ENCODE peak calls at places on chromosomes 13 and 19, in nine cellular contexts. L is stomach, K is ovary, F is sigmoid colon, Z is IMR-90, P is NB4, T is suprapubic skin, N is tibial nerve, H is Peyer's patch. W is an unnamed sample.

GRCh38 chr13:76917096-76917495 is 30.9 kb upstream of the KCTD12 start:
- DNase-seq in P (no peak), L (no peak), H (no peak), F (no peak), K (no peak), N (no peak), Z (peak; percentile 16), T (no peak), W (no peak)

GRCh38 chr19:43724896-43725295 is 9.0 kb downstream of the IRGC start:
- DNase-seq in T (no peak), N (no peak), F (no peak), K (no peak), Z (no peak), P (no peak), L (no peak), H (no peak), W (no peak)

GRCh38 chr13:39942901-39943273 is 287.4 kb downstream of the COG6 start:
- DNase-seq in L (peak; percentile 79), H (peak; percentile 86), P (peak; percentile 73), T (peak; percentile 87), N (peak; percentile 75), K (peak; percentile 38), F (peak; percentile 69), Z (peak; percentile 57), W (peak; percentile 87)

GRCh38 chr19:14165986-14166385 is 29.6 kb upstream of the ASF1B start:
- DNase-seq in K (no peak), T (no peak), Z (no peak), L (no peak), P (no peak), F (no peak), N (no peak), H (no peak), W (no peak)

GRCh38 chr19:32188921-32189320 is 156.5 kb upstream of the ZNF507 start:
- DNase-seq in N (no peak), H (no peak), K (no peak), T (no peak), F (no peak), L (no peak), Z (no peak), P (no peak), W (no peak)

GRCh38 chr19:6092329-6093286 is 17.7 kb downstream of the RFX2 start:
- DNase-seq in L (peak; percentile 80), P (peak; percentile 95), H (peak; percentile 91), N (peak; percentile 61), T (peak; percentile 93), K (peak; percentile 54), F (peak; percentile 93), Z (peak; percentile 88), W (no peak)

GRCh38 chr19:19204181-19204580 is 967 bp upstream of the NR2C2AP start:
- DNase-seq in L (no peak), P (peak; percentile 26), K (no peak), H (no peak), T (no peak), N (no peak), F (no peak), Z (no peak), W (no peak)

GRCh38 chr13:33172400-33172799 is 113.2 kb downstream of the STARD13 start:
- DNase-seq in N (no peak), P (no peak), T (no peak), F (no peak), H (no peak), K (no peak), L (no peak), Z (no peak), W (no peak)

GRCh38 chr13:20258208-20258962 is 26.3 kb upstream of the GJB6 start:
- DNase-seq in F (no peak), H (no peak), L (no peak), T (no peak), P (no peak), Z (no peak), K (no peak), N (peak; percentile 33), W (no peak)

GRCh38 chr19:10805075-10805757 is 30.8 kb downstream of the TMED1 start:
- DNase-seq in N (no peak), P (peak; percentile 73), L (peak; percentile 34), Z (no peak), F (no peak), T (no peak), K (no peak), H (no peak), W (no peak)

GRCh38 chr19:55600336-55601028 is 394 bp downstream of the ZNF524 start:
- DNase-seq in T (no peak), L (no peak), P (no peak), Z (peak; percentile 54), N (no peak), K (peak; percentile 80), H (peak; percentile 89), F (peak; percentile 87), W (peak; percentile 94)

GRCh38 chr19:5953034-5953589 is 24.8 kb downstream of the RANBP3 start:
- DNase-seq in F (peak; percentile 22), Z (peak; percentile 58), H (no peak), P (no peak), K (no peak), T (no peak), N (no peak), L (no peak), W (no peak)

DNA sequence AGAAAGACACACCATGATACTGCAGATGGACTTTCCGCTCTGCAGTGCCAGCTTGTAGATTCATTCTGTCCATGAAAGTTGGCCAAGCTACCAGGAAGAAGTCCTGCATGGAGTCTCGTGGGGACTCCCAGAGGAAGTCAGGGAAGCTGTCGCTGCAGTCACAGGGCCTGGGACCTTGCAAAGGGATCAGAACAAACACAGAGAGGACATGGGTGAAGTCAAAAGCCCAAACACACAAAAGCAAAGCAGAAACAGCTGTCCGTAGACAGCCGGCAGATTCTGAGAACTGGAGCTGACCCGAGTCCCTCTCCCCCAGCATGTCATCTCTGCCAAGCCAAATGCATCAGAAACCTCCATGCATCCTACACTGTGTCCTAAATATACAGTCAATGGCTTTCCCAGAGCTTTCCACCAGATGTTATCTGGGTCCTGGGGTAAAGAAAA is 124.8 kb downstream of the COL4A2 start:
- DNase-seq in N (no peak), Z (no peak), K (no peak), F (no peak), T (no peak), P (no peak), H (no peak), L (no peak), W (no peak)
- TF ChIP-seq POLR2A in N (no peak), Z (no peak), K (no peak), F (no peak), T (no peak), P (no peak), H (no peak), L (no peak), W (no peak)

DNA sequence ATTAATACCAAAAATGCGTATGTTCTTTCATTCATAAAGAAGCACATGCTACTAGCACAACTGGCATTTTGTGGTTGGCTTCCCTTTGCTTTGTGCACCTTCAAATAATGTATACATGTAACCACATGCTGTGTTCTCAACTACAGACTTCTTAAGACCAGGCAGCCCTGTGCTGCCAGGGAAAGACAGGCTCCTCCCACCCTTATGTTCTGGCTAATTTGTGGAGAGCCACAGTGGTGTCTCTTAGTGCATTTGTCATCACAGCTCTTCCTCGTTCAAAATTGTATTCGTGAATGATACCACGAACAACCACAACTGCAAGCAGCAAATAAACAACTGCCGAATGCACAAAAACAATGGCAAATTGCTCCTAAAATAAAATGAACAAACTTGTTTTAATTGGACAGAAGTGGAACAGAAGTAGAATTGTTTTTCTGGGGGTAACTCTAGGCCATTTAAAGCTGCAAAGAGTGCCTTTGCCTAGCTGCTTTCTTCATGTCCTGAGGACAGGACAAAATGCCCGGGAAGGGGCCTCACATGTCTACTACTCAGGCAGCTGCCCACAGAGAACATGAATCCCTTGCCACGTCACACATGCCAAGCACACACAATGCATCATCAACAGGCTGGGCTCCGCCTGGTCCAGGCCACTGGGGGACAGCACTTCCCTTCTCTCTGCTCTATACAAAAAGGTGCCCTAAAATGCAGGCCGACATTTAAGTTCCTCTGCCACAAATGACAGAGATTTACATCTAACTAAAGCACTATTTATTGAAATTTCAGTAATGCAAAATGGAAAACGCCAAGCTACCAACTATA is 21.7 kb downstream of the IRS2 start:
- DNase-seq in L (no peak), K (no peak), T (no peak), H (no peak), P (peak; percentile 66), F (no peak), Z (peak; percentile 21), N (no peak), W (no peak)
- TF ChIP-seq CTCF in L (no peak), K (no peak), T (no peak), H (no peak), P (peak; percentile 44), F (no peak), Z (peak; percentile 23), N (peak; percentile 14), W (no peak)

GRCh38 chr13:48412881-48413351 is at the start of gene LPAR6:
- DNase-seq in N (peak; percentile 48), H (no peak), P (peak; percentile 67), L (no peak), F (no peak), Z (peak; percentile 73), K (no peak), T (no peak), W (no peak)
- TF ChIP-seq POLR2A in N (peak; percentile 67), H (peak; percentile 62), P (no peak), L (no peak), F (peak; percentile 71), Z (no peak), K (peak; percentile 29), T (peak; percentile 79), W (peak; percentile 90)

GRCh38 chr13:37059136-37059847 is at the start of gene SUPT20H:
- DNase-seq in F (peak; percentile 96), N (peak; percentile 87), Z (peak; percentile 88), P (peak; percentile 95), T (peak; percentile 95), H (peak; percentile 97), K (peak; percentile 90), L (peak; percentile 95), W (peak; percentile 99)
- TF ChIP-seq CTCF in F (no peak), N (no peak), Z (no peak), P (no peak), T (no peak), H (no peak), K (no peak), L (no peak), W (no peak)

DNA sequence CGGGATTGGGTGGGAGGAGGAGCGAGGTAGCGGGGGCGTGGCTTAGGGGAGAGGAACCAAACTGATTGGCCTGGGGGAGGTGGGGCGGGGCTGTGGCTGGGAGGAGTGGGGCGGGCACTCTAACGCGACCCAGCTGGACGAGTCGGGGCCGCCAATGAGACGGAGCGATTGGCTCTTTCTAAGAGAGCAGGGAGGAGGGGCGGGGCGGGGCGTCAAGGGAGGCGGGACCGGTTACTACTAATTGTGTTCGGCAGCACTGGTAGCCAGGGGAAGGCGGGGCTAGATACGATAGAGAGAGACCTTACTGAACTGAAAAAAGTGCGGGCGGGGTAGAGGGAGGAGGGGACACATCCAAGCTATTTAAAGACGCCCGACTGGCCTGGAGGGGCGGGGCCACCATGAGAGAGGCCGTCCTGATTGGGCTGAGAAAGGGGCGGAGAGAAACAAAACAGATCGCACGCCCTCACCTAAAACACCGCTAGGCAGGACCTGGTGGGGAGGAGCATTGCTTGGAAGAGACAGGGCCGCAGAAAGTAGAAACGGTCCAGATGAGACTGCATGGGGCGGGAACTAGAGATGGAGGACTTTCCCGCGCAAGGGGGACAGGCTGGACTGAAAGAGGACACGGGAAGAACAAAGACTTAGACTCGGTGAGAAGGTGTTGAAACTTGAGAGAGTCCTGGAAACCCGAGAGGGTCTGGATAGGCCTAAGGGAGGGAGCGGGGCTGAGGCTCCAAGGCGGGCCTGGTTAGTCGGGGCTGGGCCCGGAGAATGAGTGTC is at the start of gene KCNC3:
- DNase-seq in N (peak; percentile 94), P (peak; percentile 21), H (peak; percentile 99), K (peak; percentile 80), T (peak; percentile 99), Z (peak; percentile 83), L (peak; percentile 99), F (peak; percentile 97), W (peak; percentile 97)
- TF ChIP-seq POLR2A in N (no peak), P (no peak), H (peak; percentile 19), K (no peak), T (no peak), Z (no peak), L (no peak), F (no peak), W (no peak)